ENCODE peak calls at places on chromosome 4, in seven cellular contexts. O is neuronal stem cell, X is H9, D is trophoblast cell, M is mesenchymal stem cell, A is H1, I is mesendoderm. Q is an unnamed sample.

GRCh38 chr4:147309434-147309833 is 171.5 kb upstream of the EDNRA start:
- DNase-seq in O (no peak), X (no peak), D (no peak), M (peak; percentile 49), A (no peak), I (no peak), Q (peak; percentile 64)

GRCh38 chr4:159291176-159291575 is 188.3 kb downstream of the RAPGEF2 start:
- DNase-seq in O (no peak), X (no peak), D (no peak), M (no peak), A (no peak), I (no peak), Q (no peak)

GRCh38 chr4:185717018-185717726 is 94.8 kb downstream of the SORBS2 start:
- DNase-seq in O (no peak), X (no peak), D (no peak), M (no peak), A (no peak), I (no peak), Q (no peak)

GRCh38 chr4:153146031-153146430 is 58.2 kb upstream of the TRIM2 start:
- DNase-seq in O (no peak), X (no peak), D (peak; percentile 56), M (no peak), A (no peak), I (no peak), Q (no peak)

GRCh38 chr4:78551420-78552351 is at the start of gene ANXA3:
- DNase-seq in O (no peak), X (peak; percentile 76), D (peak; percentile 52), M (peak; percentile 24), A (peak; percentile 81), I (peak; percentile 86), Q (no peak)

GRCh38 chr4:168732714-168733113 is 235.9 kb downstream of the PALLD start:
- DNase-seq in O (no peak), X (no peak), D (no peak), M (no peak), A (no peak), I (no peak), Q (peak; percentile 79)

GRCh38 chr4:25703731-25704388 is 48.2 kb downstream of the SLC34A2 start:
- DNase-seq in O (no peak), X (no peak), D (no peak), M (no peak), A (no peak), I (no peak), Q (peak; percentile 35)

GRCh38 chr4:6688879-6689505 is 4.7 kb upstream of the S100P start:
- DNase-seq in O (no peak), X (peak; percentile 81), D (peak; percentile 97), M (peak; percentile 97), A (peak; percentile 55), I (peak; percentile 98), Q (peak; percentile 94)

GRCh38 chr4:38832624-38833528 is 23.7 kb downstream of the TLR6 start:
- DNase-seq in O (no peak), X (peak; percentile 41), D (no peak), M (no peak), A (peak; percentile 52), I (peak; percentile 1), Q (no peak)

GRCh38 chr4:5887011-5887360 is 5.9 kb downstream of the CRMP1 start:
- DNase-seq in O (no peak), X (no peak), D (no peak), M (no peak), A (no peak), I (no peak), Q (no peak)

GRCh38 chr4:34183916-34184315 is 2060.4 kb downstream of the ARAP2 start:
- DNase-seq in O (no peak), X (no peak), D (peak; percentile 76), M (peak; percentile 49), A (no peak), I (peak; percentile 38), Q (no peak)

GRCh38 chr4:128979934-128980333 is 113.4 kb downstream of the SCLT1 start:
- DNase-seq in O (no peak), X (no peak), D (peak; percentile 27), M (peak; percentile 44), A (no peak), I (no peak), Q (peak; percentile 86)

GRCh38 chr4:39068907-39069306 is 6.9 kb downstream of the KLHL5 start:
- DNase-seq in O (no peak), X (no peak), D (peak; percentile 57), M (no peak), A (no peak), I (no peak), Q (no peak)

GRCh38 chr4:160772668-160773067 is 1391.1 kb downstream of the FSTL5 start:
- DNase-seq in O (no peak), X (no peak), D (no peak), M (peak; percentile 1), A (no peak), I (no peak), Q (no peak)

GRCh38 chr4:141871086-141871485 is 234.7 kb downstream of the IL15 start:
- DNase-seq in O (no peak), X (no peak), D (no peak), M (peak; percentile 5), A (no peak), I (no peak), Q (peak; percentile 17)

GRCh38 chr4:148286043-148286442 is 156.2 kb downstream of the NR3C2 start:
- DNase-seq in O (no peak), X (no peak), D (no peak), M (no peak), A (no peak), I (no peak), Q (no peak)

GRCh38 chr4:1299301-1299860 is 9.7 kb downstream of the MAEA start:
- DNase-seq in O (no peak), X (no peak), D (no peak), M (no peak), A (no peak), I (no peak), Q (no peak)

GRCh38 chr4:978957-979701 is 5.8 kb upstream of the DGKQ start:
- DNase-seq in O (no peak), X (no peak), D (peak; percentile 60), M (peak; percentile 74), A (no peak), I (peak; percentile 72), Q (peak; percentile 61)

GRCh38 chr4:26873391-26874026 is 12.9 kb downstream of the STIM2 start:
- DNase-seq in O (no peak), X (no peak), D (no peak), M (no peak), A (no peak), I (peak; percentile 47), Q (no peak)

GRCh38 chr4:89427765-89428164 is 120.2 kb upstream of the GPRIN3 start:
- DNase-seq in O (no peak), X (no peak), D (no peak), M (no peak), A (no peak), I (no peak), Q (no peak)

GRCh38 chr4:165302658-165303057 is 24.8 kb upstream of the MSMO1 start:
- DNase-seq in O (no peak), X (no peak), D (no peak), M (no peak), A (no peak), I (no peak), Q (no peak)

GRCh38 chr4:98199247-98199646 is 56.0 kb upstream of the STPG2 start:
- DNase-seq in O (no peak), X (no peak), D (no peak), M (no peak), A (no peak), I (no peak), Q (no peak)

GRCh38 chr4:10173039-10173753 is 56.6 kb upstream of the WDR1 start:
- DNase-seq in O (no peak), X (peak; percentile 41), D (peak; percentile 82), M (no peak), A (no peak), I (peak; percentile 67), Q (peak; percentile 59)

GRCh38 chr4:185384877-185385465 is 10.8 kb downstream of the LRP2BP start:
- DNase-seq in O (no peak), X (no peak), D (no peak), M (peak; percentile 10), A (no peak), I (no peak), Q (no peak)

GRCh38 chr4:1234811-1235292 is 14.1 kb downstream of the CTBP1 start:
- DNase-seq in O (no peak), X (no peak), D (no peak), M (no peak), A (no peak), I (no peak), Q (no peak)

GRCh38 chr4:40557741-40558140 is 71.9 kb downstream of the RBM47 start:
- DNase-seq in O (no peak), X (no peak), D (peak; percentile 40), M (no peak), A (no peak), I (no peak), Q (no peak)

GRCh38 chr4:15331930-15332329 is 95.9 kb upstream of the C1QTNF7 start:
- DNase-seq in O (no peak), X (no peak), D (no peak), M (no peak), A (no peak), I (no peak), Q (no peak)

GRCh38 chr4:110900206-110900769 is 277.4 kb upstream of the PITX2 start:
- DNase-seq in O (no peak), X (no peak), D (no peak), M (peak; percentile 32), A (no peak), I (no peak), Q (peak; percentile 20)

GRCh38 chr4:158670975-158671664 is 567 bp downstream of the C4orf46 start:
- DNase-seq in O (peak; percentile 69), X (peak; percentile 57), D (peak; percentile 33), M (peak; percentile 89), A (peak; percentile 56), I (peak; percentile 88), Q (peak; percentile 76)

GRCh38 chr4:24551492-24552330 is 32.6 kb downstream of the DHX15 start:
- DNase-seq in O (no peak), X (no peak), D (peak; percentile 94), M (peak; percentile 64), A (no peak), I (no peak), Q (peak; percentile 70)

GRCh38 chr4:139903845-139904244 is 238.2 kb downstream of the MGST2 start:
- DNase-seq in O (no peak), X (no peak), D (no peak), M (no peak), A (no peak), I (no peak), Q (peak; percentile 49)
- H3K18ac ChIP-seq in O (no peak overlapping the region), X (no peak overlapping the region), D (no peak overlapping the region), M (no peak overlapping the region), A (no peak overlapping the region), I (no peak overlapping the region), Q (no peak overlapping the region)

GRCh38 chr4:3375688-3376087 is 66.1 kb upstream of the HGFAC start:
- DNase-seq in O (no peak), X (no peak), D (no peak), M (peak; percentile 46), A (no peak), I (no peak), Q (peak; percentile 89)
- H3K18ac ChIP-seq in O (no peak overlapping the region), X (no peak overlapping the region), D (no peak overlapping the region), M (no peak overlapping the region), A (no peak overlapping the region), I (no peak overlapping the region), Q (no peak overlapping the region)

GRCh38 chr4:125021189-125021588 is 293.6 kb upstream of the FAT4 start:
- DNase-seq in O (no peak), X (no peak), D (no peak), M (peak; percentile 26), A (no peak), I (no peak), Q (peak; percentile 37)
- H3K18ac ChIP-seq in O (no peak overlapping the region), X (no peak overlapping the region), D (no peak overlapping the region), M (no peak overlapping the region), A (no peak overlapping the region), I (no peak overlapping the region), Q (no peak overlapping the region)

GRCh38 chr4:144809056-144809640 is 163.2 kb downstream of the HHIP start:
- DNase-seq in O (no peak), X (peak; percentile 46), D (no peak), M (no peak), A (peak; percentile 49), I (peak; percentile 25), Q (no peak)
- H3K18ac ChIP-seq in O (no peak overlapping the region), X (peak overlapping the region; percentile 72), D (no peak overlapping the region), M (no peak overlapping the region), A (peak overlapping the region; percentile 48), I (no peak overlapping the region), Q (no peak overlapping the region)

Q was measured in IMR-90.